ENCODE peak calls at places on chromosome 9, in five cellular contexts. Z is gastrocnemius medialis, L is HCT116, Q is right lobe of liver, O is adrenal gland. K is an unnamed sample.

GRCh38 chr9:20863910-20864309 is 167.5 kb downstream of the HACD4 start:
- DNase-seq in O (no peak), L (no peak), Z (no peak), Q (no peak), K (no peak)

GRCh38 chr9:30628915-30629564 is 1755.4 kb upstream of the ACO1 start:
- DNase-seq in L (no peak), Z (no peak), O (no peak), Q (no peak), K (no peak)

GRCh38 chr9:110255064-110255416 is 1.3 kb downstream of the TXN start:
- DNase-seq in L (no peak), Z (no peak), Q (no peak), O (no peak), K (no peak)

GRCh38 chr9:110178281-110178680 is 29.7 kb downstream of the C9orf152 start:
- DNase-seq in Z (no peak), L (no peak), O (no peak), Q (no peak), K (no peak)

GRCh38 chr9:111752455-111752854 is 42.3 kb downstream of the SHOC1 start:
- DNase-seq in Z (no peak), O (no peak), Q (no peak), L (no peak), K (no peak)

GRCh38 chr9:69888876-69889585 is 68.4 kb downstream of the CFAP95 start:
- DNase-seq in Q (no peak), Z (no peak), L (no peak), O (no peak), K (no peak)

GRCh38 chr9:14678776-14679175 is 14.5 kb downstream of the ZDHHC21 start:
- DNase-seq in L (no peak), Z (no peak), Q (no peak), O (no peak), K (no peak)

GRCh38 chr9:33329117-33329563 is 38.8 kb downstream of the NFX1 start:
- DNase-seq in Q (peak), L (no peak), Z (peak), O (peak), K (no peak)

GRCh38 chr9:132991351-132992300 is 13.1 kb downstream of the GFI1B start:
- DNase-seq in O (no peak), L (no peak), Q (no peak), Z (no peak), K (no peak)

GRCh38 chr9:79353856-79354520 is 217.8 kb upstream of the TLE4 start:
- DNase-seq in Z (no peak), O (no peak), Q (no peak), L (no peak), K (no peak)

GRCh38 chr9:98430535-98430934 is 175.1 kb upstream of the TBC1D2 start:
- DNase-seq in Z (peak), Q (no peak), L (no peak), O (peak), K (no peak)

GRCh38 chr9:27142299-27142930 is 33.4 kb downstream of the TEK start:
- DNase-seq in L (no peak), Q (no peak), Z (no peak), O (no peak), K (no peak)

GRCh38 chr9:133700861-133701320 is 37.3 kb downstream of the SARDH start:
- DNase-seq in O (peak), Q (no peak), L (no peak), Z (no peak), K (no peak)

GRCh38 chr9:108374606-108375005 is 481.2 kb downstream of the ACTL7B start:
- DNase-seq in Q (no peak), L (no peak), O (no peak), Z (no peak), K (no peak)

GRCh38 chr9:127528407-127529251 is 77.3 kb downstream of the LRSAM1 start:
- DNase-seq in Z (no peak), O (peak), L (no peak), Q (no peak), K (no peak)

GRCh38 chr9:96382175-96382574 is 1.3 kb downstream of the SLC35D2 start:
- DNase-seq in Q (no peak), L (peak), Z (no peak), O (no peak), K (no peak)

GRCh38 chr9:70481471-70481870 is 67.0 kb upstream of the KLF9 start:
- DNase-seq in Z (no peak), L (no peak), Q (no peak), O (no peak), K (no peak)

GRCh38 chr9:137439158-137439714 is 1.9 kb downstream of the ENTPD8 start:
- DNase-seq in Q (no peak), O (no peak), L (no peak), Z (no peak), K (peak)

GRCh38 chr9:78393932-78394331 is 97.0 kb downstream of the PSAT1 start:
- DNase-seq in L (no peak), Z (no peak), Q (no peak), O (no peak), K (no peak)

GRCh38 chr9:81371824-81372223 is 317.5 kb downstream of the TLE1 start:
- DNase-seq in Z (peak), O (no peak), Q (peak), L (no peak), K (no peak)

GRCh38 chr9:125631391-125632085 is 75.5 kb downstream of the MAPKAP1 start:
- DNase-seq in O (peak), Z (no peak), Q (no peak), L (no peak), K (no peak)

GRCh38 chr9:99748690-99749089 is 73.0 kb upstream of the NR4A3 start:
- DNase-seq in Q (no peak), O (no peak), Z (no peak), L (no peak), K (no peak)

GRCh38 chr9:99967457-99967856 is 61.0 kb downstream of the STX17 start:
- DNase-seq in Q (no peak), O (no peak), Z (no peak), L (no peak), K (no peak)

GRCh38 chr9:15239816-15240215 is 67.2 kb downstream of the TTC39B start:
- DNase-seq in Q (no peak), L (no peak), Z (no peak), O (peak), K (no peak)

GRCh38 chr9:76022317-76022716 is 131.8 kb downstream of the PCSK5 start:
- DNase-seq in L (no peak), O (no peak), Z (no peak), Q (no peak), K (no peak)

GRCh38 chr9:99231708-99232107 is 9.6 kb downstream of the SEC61B start:
- DNase-seq in O (peak), L (no peak), Z (peak), Q (no peak), K (no peak)

GRCh38 chr9:124263800-124264426 is 6.2 kb downstream of the NEK6 start:
- DNase-seq in Z (no peak), L (no peak), O (no peak), Q (peak), K (no peak)

GRCh38 chr9:89172398-89172797 is 6.2 kb downstream of the SHC3 start:
- DNase-seq in L (no peak), Z (no peak), Q (no peak), O (no peak), K (no peak)

GRCh38 chr9:76414656-76415055 is 20.4 kb upstream of the RFK start:
- DNase-seq in Z (no peak), O (peak), L (no peak), Q (no peak), K (no peak)

GRCh38 chr9:133889498-133890301 is 102.4 kb downstream of the VAV2 start:
- DNase-seq in Z (no peak), L (no peak), O (no peak), Q (no peak), K (no peak)

GRCh38 chr9:18673179-18673578 is 199.2 kb downstream of the ADAMTSL1 start:
- DNase-seq in O (no peak), L (no peak), Z (no peak), Q (no peak), K (no peak)

GRCh38 chr9:31908158-31908890 is 476.1 kb upstream of the ACO1 start:
- DNase-seq in O (no peak), Z (no peak), Q (no peak), L (peak), K (no peak)
- TF ChIP-seq POLR2A in O (no peak), Z (no peak), Q (no peak), L (no peak), K (no peak)

GRCh38 chr9:101408374-101409078 is 9.9 kb downstream of the ZNF189 start:
- DNase-seq in Q (no peak), O (no peak), Z (no peak), L (no peak), K (no peak)
- TF ChIP-seq POLR2A in Q (no peak), O (no peak), Z (no peak), L (no peak), K (no peak)

DNA sequence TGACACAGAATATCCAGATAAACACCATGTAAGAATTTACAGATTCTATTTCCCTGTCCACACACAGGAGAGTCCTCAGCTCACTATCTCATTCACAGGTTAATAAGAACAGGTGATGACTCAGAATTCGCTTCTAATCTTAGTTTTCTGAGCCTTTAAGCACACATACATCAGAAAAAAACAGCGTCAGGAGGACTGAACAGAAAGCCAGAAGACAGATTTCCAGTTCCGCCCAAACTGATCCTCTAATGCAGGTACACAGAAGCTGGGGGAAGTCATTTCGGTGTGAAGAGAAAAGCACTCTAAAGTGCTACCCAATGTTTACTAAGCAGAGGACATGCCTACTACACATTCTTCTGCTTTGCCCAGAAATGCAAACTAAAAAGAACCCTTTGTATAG is 1.6 kb downstream of the CEMIP2 start:
- DNase-seq in L (no peak), O (no peak), Q (no peak), Z (no peak), K (no peak)
- TF ChIP-seq POLR2A in L (no peak), O (no peak), Q (peak), Z (no peak), K (no peak)

GRCh38 chr9:93450817-93451761 is at the start of gene FAM120A:
- DNase-seq in Z (peak), O (peak), Q (peak), L (peak), K (peak)
- TF ChIP-seq POLR2A in Z (peak), O (peak), Q (peak), L (peak), K (peak)